ENCODE peak calls at places on chromosomes 6 and 20, in five cellular contexts. One of them, this sample, is unnamed.

GRCh38 chr20:17680128-17680835 is 1.8 kb downstream of the RRBP1 start:
- DNase-seq in activated naive CD8-positive, alpha-beta T cell treated with anti-CD3 and anti-CD28 coated beads, Interleukin-2, amount 50 U/mL, for 24 hours: peak
- DNase-seq in SIG-M5: no peak
- DNase-seq in stomach: peak
- DNase-seq in activated naive CD4-positive, alpha-beta T cell treated with anti-CD3 and anti-CD28 coated beads, Interleukin-2, amount 50 U/mL, for 16 hours: no peak
- DNase-seq in this sample: peak

GRCh38 chr6:163906006-163906710 is 491.6 kb downstream of the QKI start:
- DNase-seq in stomach: no peak
- DNase-seq in activated naive CD4-positive, alpha-beta T cell treated with anti-CD3 and anti-CD28 coated beads, Interleukin-2, amount 50 U/mL, for 16 hours: no peak
- DNase-seq in activated naive CD8-positive, alpha-beta T cell treated with anti-CD3 and anti-CD28 coated beads, Interleukin-2, amount 50 U/mL, for 24 hours: no peak
- DNase-seq in SIG-M5: no peak
- DNase-seq in this sample: no peak

GRCh38 chr6:6981923-6982322 is 125.8 kb upstream of the RREB1 start:
- DNase-seq in activated naive CD8-positive, alpha-beta T cell treated with anti-CD3 and anti-CD28 coated beads, Interleukin-2, amount 50 U/mL, for 24 hours: no peak
- DNase-seq in stomach: no peak
- DNase-seq in activated naive CD4-positive, alpha-beta T cell treated with anti-CD3 and anti-CD28 coated beads, Interleukin-2, amount 50 U/mL, for 16 hours: no peak
- DNase-seq in SIG-M5: no peak
- DNase-seq in this sample: no peak

GRCh38 chr20:48238326-48238725 is 453.0 kb upstream of the SULF2 start:
- DNase-seq in SIG-M5: no peak
- DNase-seq in activated naive CD4-positive, alpha-beta T cell treated with anti-CD3 and anti-CD28 coated beads, Interleukin-2, amount 50 U/mL, for 16 hours: no peak
- DNase-seq in activated naive CD8-positive, alpha-beta T cell treated with anti-CD3 and anti-CD28 coated beads, Interleukin-2, amount 50 U/mL, for 24 hours: no peak
- DNase-seq in stomach: no peak
- DNase-seq in this sample: no peak

GRCh38 chr6:167930300-167930699 is 67.2 kb upstream of the KIF25 start:
- DNase-seq in SIG-M5: no peak
- DNase-seq in activated naive CD8-positive, alpha-beta T cell treated with anti-CD3 and anti-CD28 coated beads, Interleukin-2, amount 50 U/mL, for 24 hours: no peak
- DNase-seq in stomach: no peak
- DNase-seq in activated naive CD4-positive, alpha-beta T cell treated with anti-CD3 and anti-CD28 coated beads, Interleukin-2, amount 50 U/mL, for 16 hours: no peak
- DNase-seq in this sample: no peak

GRCh38 chr6:133764011-133764812 is 124.7 kb upstream of the TCF21 start:
- DNase-seq in stomach: no peak
- DNase-seq in activated naive CD8-positive, alpha-beta T cell treated with anti-CD3 and anti-CD28 coated beads, Interleukin-2, amount 50 U/mL, for 24 hours: no peak
- DNase-seq in SIG-M5: no peak
- DNase-seq in activated naive CD4-positive, alpha-beta T cell treated with anti-CD3 and anti-CD28 coated beads, Interleukin-2, amount 50 U/mL, for 16 hours: no peak
- DNase-seq in this sample: no peak

GRCh38 chr6:82818727-82819126 is 246.9 kb downstream of the UBE3D start:
- DNase-seq in activated naive CD4-positive, alpha-beta T cell treated with anti-CD3 and anti-CD28 coated beads, Interleukin-2, amount 50 U/mL, for 16 hours: no peak
- DNase-seq in activated naive CD8-positive, alpha-beta T cell treated with anti-CD3 and anti-CD28 coated beads, Interleukin-2, amount 50 U/mL, for 24 hours: no peak
- DNase-seq in stomach: no peak
- DNase-seq in SIG-M5: no peak
- DNase-seq in this sample: no peak

GRCh38 chr6:42532038-42532669 is 31.7 kb upstream of the UBR2 start:
- DNase-seq in stomach: no peak
- DNase-seq in activated naive CD4-positive, alpha-beta T cell treated with anti-CD3 and anti-CD28 coated beads, Interleukin-2, amount 50 U/mL, for 16 hours: no peak
- DNase-seq in SIG-M5: peak
- DNase-seq in activated naive CD8-positive, alpha-beta T cell treated with anti-CD3 and anti-CD28 coated beads, Interleukin-2, amount 50 U/mL, for 24 hours: no peak
- DNase-seq in this sample: peak

GRCh38 chr20:51802170-51802745 is at the start of gene SALL4:
- DNase-seq in activated naive CD4-positive, alpha-beta T cell treated with anti-CD3 and anti-CD28 coated beads, Interleukin-2, amount 50 U/mL, for 16 hours: no peak
- DNase-seq in activated naive CD8-positive, alpha-beta T cell treated with anti-CD3 and anti-CD28 coated beads, Interleukin-2, amount 50 U/mL, for 24 hours: no peak
- DNase-seq in stomach: peak
- DNase-seq in SIG-M5: no peak
- DNase-seq in this sample: peak

GRCh38 chr6:137240168-137240567 is 21.0 kb upstream of the IFNGR1 start:
- DNase-seq in SIG-M5: peak
- DNase-seq in activated naive CD8-positive, alpha-beta T cell treated with anti-CD3 and anti-CD28 coated beads, Interleukin-2, amount 50 U/mL, for 24 hours: no peak
- DNase-seq in stomach: no peak
- DNase-seq in activated naive CD4-positive, alpha-beta T cell treated with anti-CD3 and anti-CD28 coated beads, Interleukin-2, amount 50 U/mL, for 16 hours: no peak
- DNase-seq in this sample: no peak

GRCh38 chr20:4064118-4064962 is 49.0 kb upstream of the RNF24 start:
- DNase-seq in stomach: peak
- DNase-seq in activated naive CD8-positive, alpha-beta T cell treated with anti-CD3 and anti-CD28 coated beads, Interleukin-2, amount 50 U/mL, for 24 hours: no peak
- DNase-seq in activated naive CD4-positive, alpha-beta T cell treated with anti-CD3 and anti-CD28 coated beads, Interleukin-2, amount 50 U/mL, for 16 hours: no peak
- DNase-seq in SIG-M5: peak
- DNase-seq in this sample: no peak

This sample was measured in SK-N-DZ.